ENCODE peak calls at places on chromosomes 1 and 21, in four cellular contexts. B is fibroblast of the conjunctiva, V is HEK293T, D is NCI-H774. O is an unnamed sample.

GRCh38 chr1:109762039-109762585 is 1.6 kb downstream of the EPS8L3 start:
- DNase-seq in V (no peak), D (no peak), B (no peak), O (no peak)

GRCh38 chr1:102833171-102833570 is 275.2 kb downstream of the COL11A1 start:
- DNase-seq in D (no peak), V (no peak), B (no peak), O (no peak)

GRCh38 chr1:246166841-246167240 is 340.2 kb downstream of the SMYD3 start:
- DNase-seq in V (no peak), B (no peak), D (no peak), O (no peak)

GRCh38 chr1:159056069-159056698 is 20.4 kb downstream of the AIM2 start:
- DNase-seq in D (no peak), V (no peak), B (no peak), O (no peak)

GRCh38 chr21:43613755-43614638 is 45.3 kb downstream of the HSF2BP start:
- DNase-seq in D (no peak), B (peak), V (no peak), O (no peak)

GRCh38 chr1:183287191-183287675 is 101.2 kb downstream of the LAMC2 start:
- DNase-seq in B (no peak), V (no peak), D (no peak), O (no peak)

GRCh38 chr1:23578311-23578996 is 19.2 kb upstream of the ID3 start:
- DNase-seq in V (no peak), B (no peak), D (no peak), O (no peak)

GRCh38 chr1:51168266-51168845 is 66.3 kb downstream of the C1orf185 start:
- DNase-seq in V (no peak), D (no peak), B (no peak), O (no peak)

GRCh38 chr1:110433213-110433612 is 17.7 kb upstream of the PROK1 start:
- DNase-seq in D (no peak), B (no peak), V (no peak), O (no peak)

GRCh38 chr1:180042994-180043622 is 88.5 kb downstream of the CEP350 start:
- DNase-seq in D (no peak), B (peak), V (no peak), O (no peak)

GRCh38 chr21:44991538-44992483 is 52.0 kb downstream of the SLX9 start:
- DNase-seq in D (no peak), V (no peak), B (no peak), O (no peak)

GRCh38 chr1:182990413-182991144 is 32.6 kb upstream of the LAMC1 start:
- DNase-seq in D (no peak), B (no peak), V (no peak), O (no peak)

GRCh38 chr21:41366522-41367151 is 4.8 kb downstream of the MX2 start:
- DNase-seq in V (no peak), D (no peak), B (no peak), O (no peak)

GRCh38 chr1:217660353-217661062 is 29.4 kb downstream of the SPATA17 start:
- DNase-seq in V (peak), B (peak), D (no peak), O (no peak)

GRCh38 chr1:27637052-27637451 is 2.1 kb upstream of the FGR start:
- DNase-seq in B (no peak), D (no peak), V (no peak), O (no peak)

GRCh38 chr1:3544050-3544977 is 67.0 kb downstream of the MEGF6 start:
- DNase-seq in V (no peak), D (no peak), B (no peak), O (no peak)

GRCh38 chr1:183689770-183690204 is 36.7 kb upstream of the APOBEC4 start:
- DNase-seq in D (no peak), B (no peak), V (no peak), O (no peak)

GRCh38 chr1:34898220-34898820 is 31.1 kb downstream of the DLGAP3 start:
- DNase-seq in B (no peak), V (no peak), D (no peak), O (no peak)

GRCh38 chr1:24803220-24803619 is 58.0 kb downstream of the CLIC4 start:
- DNase-seq in B (no peak), D (no peak), V (no peak), O (no peak)

GRCh38 chr1:59574085-59574484 is 240.7 kb upstream of the HOOK1 start:
- DNase-seq in V (no peak), D (no peak), B (peak), O (no peak)

GRCh38 chr1:180544050-180544449 is 14.7 kb upstream of the OVAAL start:
- DNase-seq in D (no peak), B (no peak), V (no peak), O (no peak)

GRCh38 chr21:42389449-42389835 is 6.4 kb downstream of the TMPRSS3 start:
- DNase-seq in D (peak), B (no peak), V (no peak), O (peak)

GRCh38 chr1:17308593-17308992 is 596 bp downstream of the PADI4 start:
- DNase-seq in V (no peak), D (no peak), B (no peak), O (no peak)

GRCh38 chr1:205568135-205568468 is 63.6 kb downstream of the CDK18 start:
- DNase-seq in B (no peak), D (no peak), V (no peak), O (no peak)

GRCh38 chr21:44866780-44867179 is 6.7 kb downstream of the PTTG1IP start:
- DNase-seq in V (no peak), B (peak), D (no peak), O (no peak)

O was measured in NCI-H1092.